ENCODE peak calls at places on chromosome 16, in five cellular contexts. One of them, this sample, is unnamed. For H3K27me3, the result is how much of the 10 kb centered on the place peaks cover.

GRCh38 chr16:83227336-83227735 is 580.4 kb upstream of the HSBP1 start:
- DNase-seq in heart left ventricle: no peak
- DNase-seq in right lobe of liver: no peak
- DNase-seq in upper lobe of left lung: no peak
- DNase-seq in transverse colon: no peak
- DNase-seq in this sample: no peak

GRCh38 chr16:75491876-75492275 is 3.4 kb downstream of the CHST6 start:
- DNase-seq in heart left ventricle: no peak
- DNase-seq in right lobe of liver: no peak
- DNase-seq in upper lobe of left lung: no peak
- DNase-seq in transverse colon: no peak
- DNase-seq in this sample: peak

GRCh38 chr16:685967-686366 is 1.8 kb upstream of the JMJD8 start:
- DNase-seq in heart left ventricle: no peak
- DNase-seq in right lobe of liver: peak
- DNase-seq in upper lobe of left lung: peak
- DNase-seq in transverse colon: peak
- DNase-seq in this sample: no peak

GRCh38 chr16:75566040-75566888 is at the start of gene GABARAPL2:
- DNase-seq in heart left ventricle: peak
- DNase-seq in right lobe of liver: peak
- DNase-seq in upper lobe of left lung: peak
- DNase-seq in transverse colon: peak
- DNase-seq in this sample: peak

GRCh38 chr16:18958621-18959578 is 24.8 kb upstream of the TMC7 start:
- DNase-seq in heart left ventricle: no peak
- DNase-seq in right lobe of liver: no peak
- DNase-seq in upper lobe of left lung: no peak
- DNase-seq in transverse colon: no peak
- DNase-seq in this sample: no peak

GRCh38 chr16:66603537-66604375 is 748 bp upstream of the CMTM3 start:
- DNase-seq in heart left ventricle: peak
- DNase-seq in right lobe of liver: peak
- DNase-seq in upper lobe of left lung: peak
- DNase-seq in transverse colon: peak
- DNase-seq in this sample: no peak

GRCh38 chr16:79628501-79628975 is 28.0 kb upstream of the MAF start:
- DNase-seq in heart left ventricle: no peak
- DNase-seq in right lobe of liver: no peak
- DNase-seq in upper lobe of left lung: no peak
- DNase-seq in transverse colon: no peak
- DNase-seq in this sample: no peak

GRCh38 chr16:868846-869822 is 68.6 kb upstream of the GNG13 start:
- DNase-seq in heart left ventricle: no peak
- DNase-seq in right lobe of liver: peak
- DNase-seq in upper lobe of left lung: no peak
- DNase-seq in transverse colon: no peak
- DNase-seq in this sample: no peak

GRCh38 chr16:65071371-65072311 is 50.2 kb downstream of the CDH11 start:
- DNase-seq in heart left ventricle: no peak
- DNase-seq in right lobe of liver: no peak
- DNase-seq in upper lobe of left lung: peak
- DNase-seq in transverse colon: peak
- DNase-seq in this sample: peak

GRCh38 chr16:79805621-79806020 is 205.1 kb upstream of the MAF start:
- DNase-seq in heart left ventricle: no peak
- DNase-seq in right lobe of liver: no peak
- DNase-seq in upper lobe of left lung: no peak
- DNase-seq in transverse colon: no peak
- DNase-seq in this sample: no peak

GRCh38 chr16:50273888-50274770 is 7.8 kb downstream of the ADCY7 start:
- DNase-seq in heart left ventricle: no peak
- DNase-seq in right lobe of liver: no peak
- DNase-seq in upper lobe of left lung: peak
- DNase-seq in transverse colon: peak
- DNase-seq in this sample: no peak

GRCh38 chr16:8885674-8886592 is 3.8 kb downstream of the LITAFD start:
- DNase-seq in heart left ventricle: no peak
- DNase-seq in right lobe of liver: peak
- DNase-seq in upper lobe of left lung: no peak
- DNase-seq in transverse colon: peak
- DNase-seq in this sample: peak

GRCh38 chr16:87598431-87598830 is 3.9 kb upstream of the JPH3 start:
- DNase-seq in heart left ventricle: no peak
- DNase-seq in right lobe of liver: no peak
- DNase-seq in upper lobe of left lung: no peak
- DNase-seq in transverse colon: no peak
- DNase-seq in this sample: no peak

GRCh38 chr16:87790278-87791023 is 24.7 kb upstream of the KLHDC4 start:
- DNase-seq in heart left ventricle: peak
- DNase-seq in right lobe of liver: peak
- DNase-seq in upper lobe of left lung: no peak
- DNase-seq in transverse colon: peak
- DNase-seq in this sample: no peak

GRCh38 chr16:10266809-10267208 is 84.6 kb upstream of the GRIN2A start:
- DNase-seq in heart left ventricle: no peak
- DNase-seq in right lobe of liver: no peak
- DNase-seq in upper lobe of left lung: no peak
- DNase-seq in transverse colon: no peak
- DNase-seq in this sample: no peak

GRCh38 chr16:19330801-19331484 is 45.4 kb downstream of the CLEC19A start:
- DNase-seq in heart left ventricle: no peak
- DNase-seq in right lobe of liver: no peak
- DNase-seq in upper lobe of left lung: no peak
- DNase-seq in transverse colon: no peak
- DNase-seq in this sample: no peak

GRCh38 chr16:57204675-57205074 is 18.5 kb downstream of the RSPRY1 start:
- DNase-seq in heart left ventricle: no peak
- DNase-seq in right lobe of liver: no peak
- DNase-seq in upper lobe of left lung: no peak
- DNase-seq in transverse colon: no peak
- DNase-seq in this sample: no peak
- TF ChIP-seq CTCF in heart left ventricle: peak
- TF ChIP-seq CTCF in right lobe of liver: no peak
- TF ChIP-seq CTCF in upper lobe of left lung: no peak
- TF ChIP-seq CTCF in transverse colon: no peak
- TF ChIP-seq CTCF in this sample: no peak

GRCh38 chr16:11699234-11699894 is 31.1 kb downstream of the SNN start:
- DNase-seq in heart left ventricle: no peak
- DNase-seq in right lobe of liver: no peak
- DNase-seq in upper lobe of left lung: no peak
- DNase-seq in transverse colon: no peak
- DNase-seq in this sample: no peak
- H3K27me3 ChIP-seq in heart left ventricle: under half
- H3K27me3 ChIP-seq in right lobe of liver: under half
- H3K27me3 ChIP-seq in upper lobe of left lung: under half
- H3K27me3 ChIP-seq in transverse colon: under half
- H3K27me3 ChIP-seq in this sample: under half

GRCh38 chr16:81838794-81839193 is 59.7 kb downstream of the PLCG2 start:
- DNase-seq in heart left ventricle: no peak
- DNase-seq in right lobe of liver: no peak
- DNase-seq in upper lobe of left lung: no peak
- DNase-seq in transverse colon: no peak
- DNase-seq in this sample: no peak

GRCh38 chr16:81841709-81842108 is 62.6 kb downstream of the PLCG2 start:
- DNase-seq in heart left ventricle: no peak
- DNase-seq in right lobe of liver: no peak
- DNase-seq in upper lobe of left lung: no peak
- DNase-seq in transverse colon: no peak
- DNase-seq in this sample: no peak

GRCh38 chr16:81842564-81843242 is 63.6 kb downstream of the PLCG2 start:
- DNase-seq in heart left ventricle: no peak
- DNase-seq in right lobe of liver: no peak
- DNase-seq in upper lobe of left lung: no peak
- DNase-seq in transverse colon: no peak
- DNase-seq in this sample: no peak

GRCh38 chr16:81846105-81846504 is 67.0 kb downstream of the PLCG2 start:
- DNase-seq in heart left ventricle: no peak
- DNase-seq in right lobe of liver: no peak
- DNase-seq in upper lobe of left lung: no peak
- DNase-seq in transverse colon: no peak
- DNase-seq in this sample: no peak

DNA sequence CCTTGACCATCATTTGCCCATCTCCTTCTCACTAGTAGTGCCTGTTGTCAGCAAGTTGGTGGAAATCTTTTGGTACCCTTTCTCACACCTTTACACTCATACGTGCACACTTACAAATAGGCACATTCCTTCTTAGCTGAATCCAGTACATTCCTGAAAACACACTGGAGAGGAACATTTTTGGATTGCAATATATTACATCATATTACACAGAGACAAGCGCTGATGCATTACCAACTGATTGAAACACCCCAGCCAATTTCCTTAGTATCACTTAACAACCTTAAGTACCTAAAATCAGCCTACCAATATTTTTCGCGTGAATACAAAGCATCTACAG is 64.1 kb downstream of the PLCG2 start:
- DNase-seq in heart left ventricle: no peak
- DNase-seq in right lobe of liver: no peak
- DNase-seq in upper lobe of left lung: no peak
- DNase-seq in transverse colon: no peak
- DNase-seq in this sample: no peak
- H3K27ac ChIP-seq in heart left ventricle: no peak
- H3K27ac ChIP-seq in right lobe of liver: no peak
- H3K27ac ChIP-seq in upper lobe of left lung: no peak
- H3K27ac ChIP-seq in transverse colon: no peak
- H3K27ac ChIP-seq in this sample: no peak

GRCh38 chr16:24573141-24573540 is 33.8 kb downstream of the RBBP6 start:
- DNase-seq in heart left ventricle: no peak
- DNase-seq in right lobe of liver: no peak
- DNase-seq in upper lobe of left lung: no peak
- DNase-seq in transverse colon: no peak
- DNase-seq in this sample: no peak

GRCh38 chr16:24572069-24572468 is 32.7 kb downstream of the RBBP6 start:
- DNase-seq in heart left ventricle: no peak
- DNase-seq in right lobe of liver: no peak
- DNase-seq in upper lobe of left lung: no peak
- DNase-seq in transverse colon: no peak
- DNase-seq in this sample: no peak

GRCh38 chr16:24562811-24563210 is 23.4 kb downstream of the RBBP6 start:
- DNase-seq in heart left ventricle: no peak
- DNase-seq in right lobe of liver: no peak
- DNase-seq in upper lobe of left lung: no peak
- DNase-seq in transverse colon: no peak
- DNase-seq in this sample: no peak

DNA sequence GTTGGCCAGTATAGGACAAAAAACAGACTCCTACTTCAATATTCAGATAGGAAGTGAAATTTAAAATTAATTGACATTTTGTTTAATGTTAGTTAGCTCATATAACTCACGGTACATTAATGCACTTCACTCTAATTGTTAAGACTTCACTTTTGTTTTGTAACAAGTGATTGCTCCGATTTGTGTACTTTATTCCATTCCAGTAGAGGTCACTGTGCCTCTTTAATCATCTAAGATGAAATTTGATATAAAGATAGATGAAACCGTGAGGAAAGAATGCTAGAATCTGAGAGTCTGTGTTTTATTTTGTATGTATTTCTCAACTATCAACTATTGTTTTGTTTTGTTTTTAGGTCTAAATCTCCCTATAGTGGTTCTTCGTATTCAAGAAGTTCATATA is 29.0 kb downstream of the RBBP6 start:
- DNase-seq in heart left ventricle: no peak
- DNase-seq in right lobe of liver: no peak
- DNase-seq in upper lobe of left lung: no peak
- DNase-seq in transverse colon: no peak
- DNase-seq in this sample: no peak
- TF ChIP-seq CTCF in heart left ventricle: peak
- TF ChIP-seq CTCF in right lobe of liver: peak
- TF ChIP-seq CTCF in upper lobe of left lung: no peak
- TF ChIP-seq CTCF in transverse colon: no peak
- TF ChIP-seq CTCF in this sample: peak

DNA sequence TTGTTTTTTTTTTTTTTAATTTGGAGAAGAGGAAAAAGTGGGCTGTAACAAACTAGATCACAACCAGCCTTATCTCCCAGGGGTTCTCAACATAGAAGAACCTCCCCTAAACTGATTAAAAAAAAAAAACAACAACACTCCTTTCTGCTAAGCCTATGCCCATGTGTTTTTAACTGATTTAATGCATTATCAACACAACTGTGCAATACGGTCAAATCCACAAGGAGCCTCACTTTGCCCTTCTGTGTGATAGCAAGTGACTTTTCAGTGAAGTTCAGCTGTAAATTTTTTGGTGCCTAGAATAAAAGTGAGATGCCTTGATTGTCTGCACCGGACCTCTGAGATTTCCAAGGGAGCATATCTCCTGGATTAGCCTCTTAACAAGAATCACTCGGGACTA is 611 bp downstream of the MYH11 start:
- DNase-seq in heart left ventricle: no peak
- DNase-seq in right lobe of liver: no peak
- DNase-seq in upper lobe of left lung: no peak
- DNase-seq in transverse colon: no peak
- DNase-seq in this sample: no peak
- H3K27me3 ChIP-seq in heart left ventricle: under half
- H3K27me3 ChIP-seq in right lobe of liver: under half
- H3K27me3 ChIP-seq in upper lobe of left lung: under half
- H3K27me3 ChIP-seq in transverse colon: under half
- H3K27me3 ChIP-seq in this sample: under half

This sample was measured in dorsolateral prefrontal cortex.